ENCODE peak calls at places on chromosome 18, in seven cellular contexts. F is GM20000; E is AG04450; W is CD8-positive, alpha-beta T cell; C is type B pancreatic cell; R is IMR-90; L is lower lobe of right lung. I is an unnamed sample.

GRCh38 chr18:59109375-59109774 is 30.3 kb upstream of the SEC11C start:
- DNase-seq in C (no peak), L (no peak), R (no peak), W (no peak), E (no peak), F (no peak), I (no peak)

GRCh38 chr18:80245781-80246655 is 1.3 kb downstream of the PARD6G start:
- DNase-seq in W (no peak), L (no peak), C (peak), F (no peak), E (no peak), R (no peak), I (no peak)

GRCh38 chr18:58831610-58832009 is 33.1 kb upstream of the ZNF532 start:
- DNase-seq in C (no peak), R (peak), W (no peak), F (no peak), E (no peak), L (no peak), I (no peak)

GRCh38 chr18:11826836-11827235 is 24.4 kb upstream of the CHMP1B start:
- DNase-seq in L (no peak), C (no peak), R (no peak), E (no peak), F (no peak), W (no peak), I (no peak)

GRCh38 chr18:75727479-75727878 is 300.0 kb upstream of the SMIM21 start:
- DNase-seq in L (no peak), W (peak), C (no peak), R (peak), E (no peak), F (peak), I (no peak)

GRCh38 chr18:57660961-57661360 is 39.3 kb upstream of the NARS1 start:
- DNase-seq in C (no peak), R (peak), L (no peak), W (no peak), F (no peak), E (peak), I (no peak)

GRCh38 chr18:76453057-76453561 is 41.9 kb downstream of the ZNF516 start:
- DNase-seq in W (no peak), E (no peak), L (no peak), R (no peak), C (peak), F (no peak), I (no peak)

GRCh38 chr18:35635171-35635570 is 53.6 kb downstream of the GALNT1 start:
- DNase-seq in C (no peak), L (no peak), F (no peak), E (no peak), W (no peak), R (peak), I (no peak)

GRCh38 chr18:5095239-5095638 is 101.8 kb downstream of the AKAIN1 start:
- DNase-seq in W (no peak), E (no peak), R (no peak), C (no peak), L (no peak), F (no peak), I (no peak)

GRCh38 chr18:292271-292670 is 24.4 kb upstream of the THOC1 start:
- DNase-seq in F (no peak), L (no peak), W (no peak), E (no peak), C (no peak), R (no peak), I (no peak)
- TF ChIP-seq CTCF in F (no peak), L (no peak), W (no peak), E (peak), C (peak), R (peak), I (no peak)

DNA sequence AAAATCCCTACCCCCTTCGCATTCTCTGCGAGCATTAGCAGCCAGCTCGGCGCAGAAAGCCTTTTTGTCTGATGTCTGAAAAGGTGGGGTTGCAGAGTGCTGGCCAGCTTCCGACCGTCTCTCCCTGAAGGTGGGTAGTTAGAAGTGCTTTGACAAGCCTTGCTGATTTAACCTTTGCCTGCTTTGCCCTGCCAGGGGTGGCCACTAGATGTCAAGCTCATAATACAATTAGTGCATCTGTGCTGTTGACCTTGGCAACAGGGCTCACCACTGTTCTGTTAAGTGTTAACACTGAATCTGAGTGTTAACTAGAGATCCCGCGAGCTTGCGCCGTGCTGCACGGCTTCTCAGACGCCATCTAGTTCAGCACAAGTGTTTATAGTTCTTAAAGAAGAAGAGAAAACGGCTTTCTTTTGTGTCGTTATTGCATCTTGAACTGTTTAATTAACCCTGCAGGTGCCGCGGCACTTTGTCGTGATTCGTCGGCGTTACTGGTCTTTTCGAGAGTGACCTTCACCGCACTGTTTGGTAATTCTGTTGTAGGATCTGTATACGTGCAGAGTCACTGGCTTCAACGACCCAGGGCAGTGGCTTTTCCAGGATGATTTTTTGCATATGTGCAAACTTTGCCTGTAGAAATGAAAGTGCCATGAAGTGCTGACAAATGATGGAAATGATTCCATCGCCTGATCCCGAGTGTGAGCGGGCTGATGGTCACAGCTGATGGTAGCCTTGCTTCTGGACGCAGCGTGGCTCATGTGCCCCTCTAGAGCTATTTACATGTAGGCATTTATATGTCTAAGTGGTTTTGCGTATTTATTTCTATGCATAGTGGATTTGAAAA is 5.5 kb downstream of the SALL3 start:
- DNase-seq in W (no peak), F (peak), C (no peak), E (no peak), R (no peak), L (no peak), I (no peak)
- TF ChIP-seq CTCF in W (no peak), F (peak), C (peak), E (no peak), R (peak), L (peak), I (no peak)

GRCh38 chr18:24016643-24017042 is 2.1 kb downstream of the TTC39C start:
- DNase-seq in W (no peak), L (no peak), C (no peak), E (no peak), R (no peak), F (no peak), I (no peak)
- TF ChIP-seq CTCF in W (no peak), L (peak), C (peak), E (peak), R (peak), F (peak), I (no peak)

GRCh38 chr18:68284236-68284635 is 430.7 kb downstream of the TMX3 start:
- DNase-seq in F (no peak), E (no peak), R (no peak), W (no peak), C (no peak), L (no peak), I (no peak)

DNA sequence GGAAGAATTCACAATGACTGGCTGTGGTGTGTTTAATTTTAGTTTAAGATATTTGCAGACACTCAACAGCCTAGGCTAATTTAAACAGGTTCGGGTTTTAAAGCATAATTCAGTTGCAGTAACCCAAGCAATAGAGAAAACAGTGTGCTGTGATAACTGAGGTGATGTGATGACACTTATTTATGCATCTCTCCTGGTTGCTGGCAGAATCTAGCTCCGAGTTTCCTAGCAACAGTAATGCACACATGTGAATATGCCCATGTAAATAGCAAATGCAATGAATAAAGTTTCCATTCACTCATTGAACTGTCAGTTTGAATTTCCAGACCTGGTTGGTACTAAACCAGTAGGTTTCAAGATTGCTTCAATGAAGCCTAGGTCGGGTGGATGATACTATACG is 426.5 kb downstream of the TMX3 start:
- DNase-seq in R (no peak), W (no peak), L (no peak), C (no peak), F (no peak), E (no peak), I (no peak)
- TF ChIP-seq CTCF in R (no peak), W (no peak), L (no peak), C (no peak), F (no peak), E (no peak), I (no peak)

I was measured in omental fat pad.